ENCODE peak calls at places on chromosome 4, in five cellular contexts. Z, Y, A, D and M are unnamed samples.
A peak's percentile ranks its signal among the peaks of the same experiment; 100 is the strongest.

GRCh38 chr4:25098964-25099843 is 61.0 kb downstream of the SEPSECS start:
- DNase-seq in Z (peak; percentile 74), Y (peak; percentile 90), A (peak; percentile 85), D (no peak), M (peak; percentile 78)

GRCh38 chr4:181819951-181820350 is 423.3 kb upstream of the TENM3 start:
- DNase-seq in A (no peak), D (no peak), Z (peak; percentile 60), Y (no peak), M (no peak)

GRCh38 chr4:128810331-128810870 is 901 bp downstream of the JADE1 start:
- DNase-seq in Z (no peak), D (no peak), A (peak; percentile 50), Y (peak; percentile 32), M (peak; percentile 30)

GRCh38 chr4:78937837-78938236 is 1.4 kb downstream of the PAQR3 start:
- DNase-seq in Y (no peak), A (no peak), Z (peak; percentile 49), D (no peak), M (no peak)

GRCh38 chr4:175373031-175373430 is 439.0 kb downstream of the GPM6A start:
- DNase-seq in Y (no peak), Z (peak; percentile 17), A (no peak), D (no peak), M (no peak)

GRCh38 chr4:58807843-58808605 is 1697.8 kb upstream of the IGFBP7 start:
- DNase-seq in D (no peak), Z (no peak), A (no peak), Y (no peak), M (no peak)

GRCh38 chr4:67452100-67452887 is 93.0 kb downstream of the CENPC start:
- DNase-seq in Z (peak; percentile 51), A (no peak), Y (no peak), D (no peak), M (no peak)

GRCh38 chr4:56650259-56651070 is 30.6 kb downstream of the HOPX start:
- DNase-seq in A (no peak), Z (no peak), D (no peak), Y (no peak), M (no peak)

GRCh38 chr4:55258152-55258863 is 87.7 kb upstream of the SRD5A3 start:
- DNase-seq in D (no peak), Y (no peak), A (no peak), Z (peak; percentile 9), M (no peak)

GRCh38 chr4:85747871-85748491 is 273.0 kb downstream of the ARHGAP24 start:
- DNase-seq in Y (no peak), A (no peak), Z (peak; percentile 75), D (peak; percentile 52), M (peak; percentile 37)

GRCh38 chr4:85773372-85773771 is 298.4 kb downstream of the ARHGAP24 start:
- DNase-seq in Y (no peak), Z (no peak), A (no peak), D (no peak), M (no peak)

GRCh38 chr4:128349921-128350320 is 62.3 kb upstream of the PGRMC2 start:
- DNase-seq in Y (no peak), Z (peak; percentile 81), D (no peak), A (no peak), M (no peak)

GRCh38 chr4:56435748-56436442 is at the start of gene PAICS:
- DNase-seq in D (peak; percentile 72), Z (peak; percentile 91), Y (peak; percentile 93), A (peak; percentile 97), M (peak; percentile 95)

GRCh38 chr4:137707626-137708025 is 175.3 kb upstream of the PCDH18 start:
- DNase-seq in Z (peak; percentile 72), A (no peak), D (no peak), Y (no peak), M (no peak)

GRCh38 chr4:152352645-152353116 is 183.2 kb downstream of the FBXW7 start:
- DNase-seq in A (no peak), Y (peak; percentile 20), D (peak; percentile 49), Z (peak; percentile 99), M (peak; percentile 65)

GRCh38 chr4:304987-305680 is at the start of gene ZNF732:
- DNase-seq in A (no peak), D (peak; percentile 80), Z (peak; percentile 83), Y (peak; percentile 31), M (peak; percentile 62)

GRCh38 chr4:54104907-54105306 is 4.9 kb downstream of the GSX2 start:
- DNase-seq in Y (no peak), A (no peak), D (no peak), Z (no peak), M (no peak)

GRCh38 chr4:54110019-54110416 is 10.1 kb downstream of the GSX2 start:
- DNase-seq in A (no peak), Z (no peak), Y (no peak), D (no peak), M (no peak)

GRCh38 chr4:54109226-54110018 is 9.5 kb downstream of the GSX2 start:
- DNase-seq in A (peak; percentile 33), Y (no peak), Z (no peak), D (no peak), M (no peak)

GRCh38 chr4:54103190-54103574 is 3.2 kb downstream of the GSX2 start:
- DNase-seq in D (no peak), A (no peak), Y (no peak), Z (no peak), M (no peak)

DNA sequence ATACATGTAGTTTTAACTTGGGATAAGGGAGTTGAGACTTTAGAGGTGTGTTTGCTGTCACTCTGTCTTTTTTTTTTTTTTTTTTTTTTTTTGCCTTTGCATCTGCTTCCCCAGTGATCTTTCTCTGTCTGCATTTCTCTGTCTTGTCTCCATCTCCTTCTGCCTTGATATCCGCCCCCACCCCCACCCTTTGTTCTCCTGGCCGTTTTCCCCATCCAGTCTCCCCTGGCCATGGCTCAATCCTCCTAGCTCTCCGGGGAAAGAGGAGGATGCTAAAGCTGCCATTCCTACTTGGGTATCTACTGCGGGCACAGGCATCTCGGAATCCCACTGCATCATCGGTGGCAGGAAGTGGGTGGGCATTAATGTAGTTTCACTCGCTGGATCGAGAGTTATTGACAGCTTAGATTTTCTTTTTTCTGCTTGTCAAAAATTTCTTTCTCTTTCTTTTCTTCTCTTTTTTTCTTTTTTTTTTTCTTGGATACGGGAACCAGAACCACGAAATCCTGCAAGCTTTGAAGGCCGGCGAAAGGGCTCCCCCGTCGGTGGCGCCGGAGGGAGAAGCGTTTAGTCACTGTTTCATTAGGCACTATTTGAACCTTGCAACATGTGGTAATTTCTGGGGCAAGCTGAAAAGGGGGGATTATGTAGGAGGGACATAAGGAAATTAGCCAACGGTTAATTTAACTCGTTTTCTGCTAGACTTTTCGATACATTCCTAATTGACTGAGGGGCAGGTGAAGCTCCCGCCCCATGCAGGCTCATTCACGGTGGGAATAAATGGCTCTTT is 8.2 kb downstream of the GSX2 start:
- DNase-seq in D (no peak), Y (no peak), A (no peak), Z (no peak), M (no peak)
- H3K4me3 ChIP-seq in D (no peak overlapping the region), Y (no peak overlapping the region), A (no peak overlapping the region), Z (no peak overlapping the region), M (no peak overlapping the region)

DNA sequence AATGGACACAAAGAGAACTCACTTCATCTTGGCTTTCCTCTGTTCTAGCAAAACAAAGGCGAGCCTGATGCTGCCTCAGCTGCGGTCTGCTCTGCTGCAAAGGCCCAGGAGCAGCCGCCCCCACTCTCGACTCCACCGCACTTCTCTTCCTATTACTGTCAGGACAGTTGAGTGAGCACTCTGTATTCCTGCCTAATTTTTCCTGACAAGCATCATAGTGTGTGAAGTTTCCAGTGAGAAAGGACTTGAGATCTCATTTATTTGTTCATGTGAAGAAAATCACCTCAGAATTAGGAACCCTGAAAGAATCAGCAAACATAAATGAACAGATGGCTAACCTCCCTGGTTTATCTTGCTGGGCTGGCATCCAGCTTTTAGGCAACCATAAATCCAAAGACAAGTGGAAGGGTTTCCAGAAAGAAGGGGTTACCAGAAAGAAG is 15.6 kb downstream of the SCARB2 start:
- DNase-seq in Y (peak; percentile 44), A (peak; percentile 59), D (no peak), Z (peak; percentile 89), M (peak; percentile 53)
- H3K4me1 ChIP-seq in Y (peaks cover 91% of the 10 kb centered on the region), A (peaks cover 48% of the 10 kb centered on the region), D (peaks cover 27% of the 10 kb centered on the region), Z (peaks cover 49% of the 10 kb centered on the region), M (peaks cover 85% of the 10 kb centered on the region)

GRCh38 chr4:94256144-94256783 is 48.6 kb downstream of the SMARCAD1 start:
- DNase-seq in A (no peak), Z (no peak), Y (no peak), D (no peak), M (no peak)
- TF ChIP-seq CTCF in A (no peak), Z (no peak), Y (no peak), D (no peak), M (no peak)

GRCh38 chr4:7932333-7932732 is 7.3 kb downstream of the AFAP1 start:
- DNase-seq in Y (no peak), D (no peak), Z (no peak), A (no peak), M (no peak)
- H3K4me3 ChIP-seq in Y (no peak overlapping the region), D (no peak overlapping the region), Z (no peak overlapping the region), A (no peak overlapping the region), M (no peak overlapping the region)

DNA sequence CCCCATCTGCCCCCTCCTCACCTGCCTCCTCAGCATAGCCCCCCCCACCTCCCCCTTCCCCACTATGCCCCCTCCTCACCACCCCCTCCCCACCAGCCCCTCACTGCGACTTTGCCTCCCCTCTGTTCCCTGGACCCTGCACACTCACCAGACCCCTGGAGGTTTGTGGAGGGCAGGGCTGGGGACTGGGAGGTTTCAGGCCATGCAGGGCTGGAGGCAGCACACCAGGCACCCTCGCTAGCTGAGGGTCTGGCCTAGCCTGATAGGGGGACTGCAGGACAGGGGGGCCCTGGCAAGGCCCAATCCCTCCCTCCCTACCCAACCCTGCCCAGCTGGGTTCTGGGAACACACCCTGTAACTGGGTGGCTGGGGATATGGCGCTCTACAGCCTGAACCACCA is 28.0 kb downstream of the TACC3 start:
- DNase-seq in A (no peak), Y (no peak), D (no peak), Z (no peak), M (no peak)
- H3K4me1 ChIP-seq in A (peaks cover 8% of the 10 kb centered on the region), Y (peaks cover 19% of the 10 kb centered on the region), D (peaks cover 36% of the 10 kb centered on the region), Z (no peaks in the 10 kb centered on the region), M (no peaks in the 10 kb centered on the region)